ENCODE peak calls at places on chromosomes 1 and 21, in four cellular contexts. J, I, K and F are unnamed samples.

GRCh38 chr1:243848165-243849088 is 1.6 kb downstream of the AKT3 start:
- DNase-seq in K (no peak), J (no peak), I (no peak), F (no peak)

GRCh38 chr1:91725961-91726704 is 159.8 kb downstream of the TGFBR3 start:
- DNase-seq in K (no peak), J (peak; percentile 68), I (no peak), F (no peak)

GRCh38 chr1:169853335-169853734 is 40.4 kb downstream of the SCYL3 start:
- DNase-seq in I (no peak), J (no peak), K (no peak), F (no peak)

GRCh38 chr1:15123298-15123697 is 30.2 kb upstream of the TMEM51 start:
- DNase-seq in J (no peak), K (no peak), I (no peak), F (no peak)

GRCh38 chr1:58539553-58539952 is 7.0 kb downstream of the OMA1 start:
- DNase-seq in K (no peak), I (no peak), J (no peak), F (no peak)

GRCh38 chr1:230414694-230415093 is 11.4 kb downstream of the PGBD5 start:
- DNase-seq in I (no peak), K (no peak), J (no peak), F (no peak)

GRCh38 chr1:94528271-94528670 is 13.3 kb downstream of the F3 start:
- DNase-seq in K (no peak), J (no peak), I (no peak), F (no peak)

GRCh38 chr1:244552336-244552735 is 91.3 kb downstream of the CATSPERE start:
- DNase-seq in I (no peak), K (no peak), J (no peak), F (no peak)

GRCh38 chr21:28099296-28099695 is 893.4 kb downstream of the LTN1 start:
- DNase-seq in K (no peak), J (peak; percentile 20), I (no peak), F (no peak)

GRCh38 chr1:56374026-56374974 is 205.1 kb downstream of the PLPP3 start:
- DNase-seq in J (peak; percentile 15), K (no peak), I (no peak), F (no peak)

GRCh38 chr1:225911207-225912130 is 12.6 kb downstream of the PYCR2 start:
- DNase-seq in K (peak; percentile 58), J (peak; percentile 85), I (peak; percentile 82), F (peak; percentile 74)

GRCh38 chr1:65825736-65826135 is 33.0 kb downstream of the PDE4B start:
- DNase-seq in K (no peak), I (no peak), J (no peak), F (no peak)